ENCODE peak calls at places on chromosomes 7 and 10, in seven cellular contexts. J, E, W, Q, T, Y and O are unnamed samples.

GRCh38 chr10:63889756-63890155 is 368.6 kb downstream of the REEP3 start:
- DNase-seq in E (no peak), J (no peak), Y (no peak), W (no peak), Q (no peak), T (no peak), O (no peak)

GRCh38 chr10:5540080-5540479 is 15.3 kb downstream of the CALML3 start:
- DNase-seq in Y (peak), Q (no peak), E (no peak), W (no peak), J (peak), T (no peak), O (no peak)

GRCh38 chr7:8724080-8724718 is 290.8 kb downstream of the NXPH1 start:
- DNase-seq in Y (no peak), W (no peak), Q (peak), E (peak), J (peak), T (no peak), O (peak)

GRCh38 chr7:5584821-5585220 is 161.2 kb upstream of the TNRC18 start:
- DNase-seq in Y (no peak), T (no peak), J (no peak), W (no peak), Q (no peak), E (no peak), O (no peak)

GRCh38 chr10:119337796-119338432 is 130.5 kb downstream of the GRK5 start:
- DNase-seq in Y (no peak), E (no peak), T (no peak), J (no peak), Q (no peak), W (no peak), O (no peak)

GRCh38 chr10:5076615-5077014 is 17.6 kb upstream of the AKR1C3 start:
- DNase-seq in W (no peak), J (no peak), E (no peak), Y (no peak), T (no peak), Q (no peak), O (no peak)

GRCh38 chr10:91088300-91089140 is 131.9 kb upstream of the PCGF5 start:
- DNase-seq in W (no peak), J (no peak), Q (no peak), T (no peak), E (no peak), Y (no peak), O (peak)

GRCh38 chr7:15977663-15978062 is 291.2 kb upstream of the MEOX2 start:
- DNase-seq in Y (no peak), W (no peak), E (no peak), J (no peak), T (no peak), Q (no peak), O (no peak)

GRCh38 chr10:43739171-43739570 is 90.5 kb upstream of the ZNF32 start:
- DNase-seq in Q (no peak), J (no peak), T (no peak), E (no peak), Y (no peak), W (no peak), O (no peak)

GRCh38 chr7:101998029-101998903 is 180.8 kb downstream of the CUX1 start:
- DNase-seq in T (no peak), Q (no peak), W (no peak), E (no peak), Y (no peak), J (no peak), O (no peak)

GRCh38 chr7:71604818-71605414 is 473.0 kb downstream of the GALNT17 start:
- DNase-seq in T (no peak), W (no peak), Y (no peak), J (no peak), Q (no peak), E (peak), O (no peak)

GRCh38 chr10:22479419-22479818 is 134.1 kb downstream of the SPAG6 start:
- DNase-seq in T (no peak), J (no peak), E (no peak), W (no peak), Y (no peak), Q (no peak), O (no peak)

GRCh38 chr7:107697246-107698044 is 36.8 kb downstream of the SLC26A4 start:
- DNase-seq in T (no peak), J (no peak), W (no peak), E (no peak), Y (no peak), Q (no peak), O (no peak)

GRCh38 chr7:41817386-41817785 is 114.5 kb upstream of the INHBA start:
- DNase-seq in T (no peak), Q (no peak), E (no peak), J (no peak), W (no peak), Y (no peak), O (peak)

GRCh38 chr10:125085281-125085680 is 75.1 kb downstream of the CTBP2 start:
- DNase-seq in Y (no peak), W (no peak), E (no peak), Q (no peak), J (peak), T (no peak), O (no peak)

GRCh38 chr10:19154375-19154774 is 105.8 kb downstream of the MALRD1 start:
- DNase-seq in W (no peak), J (no peak), Q (no peak), Y (no peak), T (no peak), E (no peak), O (no peak)

GRCh38 chr7:1590887-1591286 is 21.1 kb upstream of the PSMG3 start:
- DNase-seq in E (no peak), Q (no peak), W (no peak), Y (no peak), T (no peak), J (no peak), O (no peak)

GRCh38 chr7:113405296-113406056 is 287.1 kb upstream of the SMIM30 start:
- DNase-seq in E (no peak), J (no peak), T (no peak), W (no peak), Y (no peak), Q (no peak), O (no peak)

GRCh38 chr7:104794589-104794988 is 219.4 kb upstream of the KMT2E start:
- DNase-seq in T (no peak), Y (no peak), J (no peak), W (no peak), Q (no peak), E (no peak), O (no peak)

GRCh38 chr10:78478919-78479318 is 445.3 kb downstream of the RPS24 start:
- DNase-seq in Q (no peak), T (no peak), J (no peak), W (no peak), E (no peak), Y (no peak), O (no peak)

GRCh38 chr7:12557282-12557681 is 13.2 kb upstream of the SCIN start:
- DNase-seq in E (no peak), T (no peak), J (no peak), Y (no peak), W (no peak), Q (peak), O (no peak)

GRCh38 chr10:3873728-3874461 is 88.9 kb upstream of the KLF6 start:
- DNase-seq in E (no peak), Y (no peak), J (no peak), Q (peak), W (no peak), T (peak), O (peak)

GRCh38 chr7:127438836-127439235 is 46.3 kb upstream of the ZNF800 start:
- DNase-seq in T (no peak), J (no peak), E (no peak), Y (no peak), W (no peak), Q (no peak), O (no peak)

GRCh38 chr10:99457808-99458207 is 27.4 kb upstream of the GOT1 start:
- DNase-seq in Y (no peak), W (no peak), Q (no peak), J (no peak), E (no peak), T (no peak), O (no peak)

GRCh38 chr10:116740971-116741370 is 1.4 kb downstream of the HSPA12A start:
- DNase-seq in T (no peak), W (no peak), Y (no peak), J (no peak), Q (no peak), E (no peak), O (no peak)

GRCh38 chr7:22663319-22663718 is 63.7 kb upstream of the IL6 start:
- DNase-seq in Q (no peak), T (no peak), E (no peak), Y (no peak), W (no peak), J (no peak), O (no peak)

GRCh38 chr10:33039167-33039566 is 81.1 kb upstream of the ITGB1 start:
- DNase-seq in E (no peak), Y (no peak), T (no peak), Q (no peak), J (no peak), W (no peak), O (no peak)

GRCh38 chr10:113133497-113133896 is 183.4 kb downstream of the TCF7L2 start:
- DNase-seq in W (no peak), E (no peak), Y (no peak), J (no peak), T (no peak), Q (no peak), O (no peak)

GRCh38 chr10:1629326-1630036 is 107.8 kb downstream of the ADARB2 start:
- DNase-seq in T (no peak), Y (peak), J (no peak), E (no peak), Q (no peak), W (no peak), O (no peak)

DNA sequence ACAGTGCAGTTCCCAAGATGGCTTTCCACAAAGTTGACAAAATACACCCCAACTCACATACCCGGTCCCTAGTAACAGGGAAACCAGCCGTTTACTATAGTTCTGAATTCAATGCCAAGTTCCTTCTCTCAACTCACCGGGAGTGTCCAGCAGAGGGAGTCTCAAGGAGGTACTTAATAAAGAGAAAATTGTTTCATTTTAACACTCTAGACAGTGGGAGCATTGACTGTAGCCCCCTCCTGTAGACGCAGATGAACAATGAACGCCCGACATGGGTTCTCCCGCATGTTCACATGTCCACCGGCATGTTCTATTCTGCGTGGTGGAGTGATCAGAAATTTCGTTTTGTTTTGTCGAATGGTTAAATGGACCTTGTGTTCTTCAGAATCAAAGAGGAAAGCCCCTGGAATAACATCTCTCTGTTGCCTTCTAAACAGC is 1.9 kb downstream of the HIPK2 start:
- DNase-seq in W (peak), Q (peak), J (no peak), Y (peak), E (peak), T (peak), O (no peak)
- H3K4me3 ChIP-seq in W (peak), Q (peak), J (peak), Y (no peak), E (peak), T (peak), O (peak)

DNA sequence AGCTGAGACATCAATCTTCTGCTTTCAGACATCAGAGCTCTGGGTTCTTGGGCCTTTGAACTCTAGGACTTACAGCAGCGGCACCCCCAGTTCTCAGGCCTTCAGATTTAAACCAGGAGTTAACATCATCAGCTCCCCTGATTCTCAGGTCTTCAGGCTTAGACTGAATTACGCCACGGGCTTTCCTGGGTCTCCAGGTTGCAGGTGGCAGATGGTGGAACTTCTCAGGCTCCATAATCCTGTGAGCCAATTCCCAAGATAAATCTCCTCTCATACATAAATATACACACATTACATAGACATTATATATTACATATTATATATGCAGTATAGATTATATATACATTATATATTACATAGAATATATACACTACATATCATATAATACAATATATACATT is 408.9 kb upstream of the AUTS2 start:
- DNase-seq in J (no peak), Q (no peak), T (no peak), Y (no peak), E (no peak), W (no peak), O (no peak)
- TF ChIP-seq CTCF in J (no peak), Q (no peak), T (no peak), Y (no peak), E (no peak), W (no peak), O (no peak)

GRCh38 chr10:103678104-103678526 is 177.3 kb downstream of the SH3PXD2A start:
- DNase-seq in J (no peak), W (peak), Q (peak), T (no peak), Y (peak), E (no peak), O (peak)
- H3K4me3 ChIP-seq in J (no peak), W (peak), Q (no peak), T (no peak), Y (no peak), E (no peak), O (peak)

GRCh38 chr10:34111179-34111578 is 703.9 kb downstream of the PARD3 start:
- DNase-seq in T (no peak), J (no peak), W (no peak), Y (peak), E (no peak), Q (no peak), O (no peak)
- TF ChIP-seq CTCF in T (no peak), J (no peak), W (no peak), Y (no peak), E (no peak), Q (no peak), O (no peak)

GRCh38 chr7:25854608-25855497 is 297.1 kb upstream of the NFE2L3 start:
- DNase-seq in E (no peak), J (no peak), T (peak), Y (peak), W (peak), Q (peak), O (peak)
- H3K4me3 ChIP-seq in E (no peak), J (no peak), T (no peak), Y (no peak), W (peak), Q (no peak), O (no peak)

GRCh38 chr10:123666318-123667291 is at the start of gene GPR26:
- DNase-seq in T (no peak), Y (no peak), E (no peak), Q (peak), W (no peak), J (no peak), O (no peak)

GRCh38 chr10:123665371-123666286 is 526 bp upstream of the GPR26 start:
- DNase-seq in J (no peak), Y (no peak), W (no peak), Q (no peak), T (no peak), E (no peak), O (no peak)

GRCh38 chr10:123663522-123663921 is 2.6 kb upstream of the GPR26 start:
- DNase-seq in Y (no peak), T (no peak), E (no peak), Q (no peak), W (no peak), J (no peak), O (no peak)
- TF ChIP-seq CTCF in Y (no peak), T (no peak), E (no peak), Q (no peak), W (no peak), J (no peak), O (peak)

DNA sequence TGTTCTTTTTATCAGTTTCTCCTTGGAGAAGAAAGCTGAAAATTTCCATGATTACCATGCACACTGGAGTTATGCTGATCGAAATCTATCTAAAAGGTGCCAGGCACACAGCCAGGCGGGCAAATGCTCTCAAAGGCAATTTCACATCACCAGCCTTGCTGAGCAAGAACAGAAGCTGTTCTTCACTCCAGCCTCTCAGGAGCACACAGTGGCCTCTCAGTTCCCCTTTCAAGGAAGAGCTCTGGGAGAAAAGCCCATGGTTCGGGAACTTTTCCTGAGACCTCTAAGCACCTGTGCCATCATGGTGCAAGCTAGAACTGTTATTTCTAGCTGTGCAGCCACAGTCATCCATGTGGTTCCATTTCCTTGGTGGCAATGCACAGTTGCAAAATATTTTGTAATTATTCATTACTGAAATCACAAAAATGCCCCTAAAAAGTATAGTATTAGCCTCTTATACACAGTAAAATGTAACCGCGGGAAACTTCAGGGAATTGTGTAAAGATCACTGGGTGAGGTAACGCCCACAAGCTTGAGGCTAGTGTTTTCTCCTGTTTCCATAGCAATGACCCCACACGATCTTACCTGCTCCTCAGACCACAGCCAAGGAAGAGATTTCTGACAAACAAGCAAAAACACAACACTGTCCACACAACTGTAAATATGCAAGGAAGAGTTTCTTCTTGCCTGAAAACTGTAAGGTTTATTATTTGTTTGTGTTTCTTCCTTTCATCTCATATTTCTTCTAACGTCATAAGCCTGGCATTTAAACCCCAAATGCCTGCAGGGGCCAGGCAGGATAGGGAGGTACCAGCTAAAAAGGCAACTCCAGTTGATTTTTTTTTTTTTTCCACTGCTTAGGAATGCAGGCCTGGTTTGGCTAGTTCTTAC is 121.2 kb downstream of the FAM107B start:
- DNase-seq in W (no peak), Q (peak), E (no peak), J (no peak), T (peak), Y (no peak), O (no peak)
- H3K4me3 ChIP-seq in W (no peak), Q (no peak), E (no peak), J (no peak), T (no peak), Y (no peak), O (no peak)

DNA sequence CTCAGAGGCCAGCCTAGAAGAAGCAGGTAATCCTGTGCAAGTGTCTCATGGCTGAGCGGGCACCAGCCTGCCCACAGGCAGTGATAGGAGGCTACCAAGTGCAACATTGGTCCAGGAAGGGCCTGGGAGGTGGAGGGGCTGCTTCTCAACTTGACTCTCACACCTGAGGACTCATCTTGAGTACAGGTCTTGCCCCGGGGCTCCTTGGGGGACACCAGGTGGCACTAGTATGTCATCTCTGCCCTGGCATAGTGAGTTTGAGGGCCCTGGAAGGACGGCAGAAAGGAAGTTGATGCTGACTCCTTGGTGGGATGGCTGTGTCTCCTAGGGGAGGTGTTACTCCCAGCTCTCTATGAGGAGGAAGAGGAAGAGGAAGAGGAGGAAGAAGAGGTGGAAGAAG is 2.3 kb downstream of the CCDC136 start:
- DNase-seq in J (no peak), Q (no peak), Y (no peak), E (no peak), T (no peak), W (no peak), O (no peak)
- TF ChIP-seq CTCF in J (no peak), Q (peak), Y (no peak), E (peak), T (no peak), W (peak), O (peak)